ENCODE peak calls at places on chromosomes 13 and 19, in eight cellular contexts. P is D341Med; Y is stimulated activated CD8-positive, alpha-beta memory T cell treated with anti-CD3 and anti-CD28 coated beads, Interleukin-7, amount 100 ng/mL, for 1 hour; H is WTC11; V is effector memory CD4-positive, alpha-beta T cell; A is A673; Q is nucleus accumbens; F is AG08396. R is an unnamed sample.

GRCh38 chr19:6412111-6412999 is 12.3 kb downstream of the KHSRP start:
- DNase-seq in P (peak), Y (peak), H (peak), V (peak), A (peak), Q (peak), F (no peak), R (peak)

GRCh38 chr19:55264531-55264930 is 5.7 kb upstream of the PPP6R1 start:
- DNase-seq in P (no peak), Y (no peak), H (no peak), V (no peak), A (no peak), Q (no peak), F (no peak), R (no peak)

GRCh38 chr19:5571777-5572176 is 4.0 kb upstream of the TINCR start:
- DNase-seq in P (no peak), Y (no peak), H (no peak), V (no peak), A (no peak), Q (no peak), F (no peak), R (no peak)

GRCh38 chr19:5046339-5047039 is 77.6 kb downstream of the KDM4B start:
- DNase-seq in P (peak), Y (no peak), H (no peak), V (no peak), A (peak), Q (no peak), F (no peak), R (no peak)

GRCh38 chr19:44745386-44745831 is 3.1 kb upstream of the BCL3 start:
- DNase-seq in P (peak), Y (no peak), H (peak), V (no peak), A (peak), Q (no peak), F (peak), R (peak)

GRCh38 chr13:106373304-106373988 is 162.0 kb downstream of the EFNB2 start:
- DNase-seq in P (no peak), Y (no peak), H (no peak), V (no peak), A (peak), Q (no peak), F (no peak), R (no peak)

GRCh38 chr13:76637651-76638111 is 248.5 kb downstream of the KCTD12 start:
- DNase-seq in P (no peak), Y (no peak), H (no peak), V (no peak), A (no peak), Q (no peak), F (no peak), R (no peak)

GRCh38 chr19:40413291-40413994 is at the start of gene PRX:
- DNase-seq in P (peak), Y (no peak), H (peak), V (no peak), A (no peak), Q (no peak), F (no peak), R (peak)

GRCh38 chr19:55340784-55341147 is 1.1 kb downstream of the KMT5C start:
- DNase-seq in P (peak), Y (no peak), H (peak), V (no peak), A (peak), Q (no peak), F (no peak), R (peak)

GRCh38 chr13:30193279-30194234 is 113.8 kb downstream of the KATNAL1 start:
- DNase-seq in P (no peak), Y (no peak), H (no peak), V (no peak), A (no peak), Q (no peak), F (no peak), R (no peak)

GRCh38 chr13:36919833-36920611 is at the start of gene SMAD9:
- DNase-seq in P (peak), Y (no peak), H (peak), V (no peak), A (peak), Q (peak), F (peak), R (peak)

GRCh38 chr19:48468806-48469055 is 438 bp upstream of the CYTH2 start:
- DNase-seq in P (no peak), Y (no peak), H (no peak), V (no peak), A (no peak), Q (no peak), F (no peak), R (peak)

GRCh38 chr13:45860240-45860639 is 8.7 kb upstream of the SIAH3 start:
- DNase-seq in P (no peak), Y (no peak), H (no peak), V (no peak), A (no peak), Q (no peak), F (no peak), R (no peak)